ENCODE peak calls at places on chromosomes 4 and X, in eight cellular contexts. D, I, B, Y, P, T, G and N are unnamed samples.

GRCh38 chr4:146158036-146158745 is 17.3 kb upstream of the LSM6 start:
- DNase-seq in D (no peak), I (no peak), B (no peak), Y (no peak), P (no peak), T (no peak), G (no peak), N (no peak)

GRCh38 chr4:14837860-14838259 is 164.4 kb upstream of the CPEB2 start:
- DNase-seq in D (no peak), I (no peak), B (peak), Y (no peak), P (no peak), T (no peak), G (no peak), N (no peak)

GRCh38 chr4:184899261-184900134 is 73.7 kb upstream of the ACSL1 start:
- DNase-seq in D (peak), I (no peak), B (no peak), Y (no peak), P (no peak), T (peak), G (no peak), N (no peak)

GRCh38 chrX:19902110-19902509 is 14.7 kb upstream of the SH3KBP1 start:
- DNase-seq in D (no peak), I (peak), B (no peak), Y (no peak), P (no peak), T (peak), G (no peak), N (no peak)

GRCh38 chr4:79284893-79285292 is 41.0 kb downstream of the NAA11 start:
- DNase-seq in D (no peak), I (no peak), B (no peak), Y (no peak), P (no peak), T (peak), G (no peak), N (no peak)

GRCh38 chrX:56783450-56783831 is 54.4 kb downstream of the NBDY start:
- DNase-seq in D (peak), I (no peak), B (no peak), Y (peak), P (no peak), T (no peak), G (peak), N (peak)

GRCh38 chr4:75745721-75746199 is 21.4 kb downstream of the USO1 start:
- DNase-seq in D (no peak), I (no peak), B (no peak), Y (no peak), P (no peak), T (no peak), G (no peak), N (no peak)

GRCh38 chr4:93829531-93830089 is 1.1 kb downstream of the ATOH1 start:
- DNase-seq in D (no peak), I (no peak), B (no peak), Y (no peak), P (no peak), T (no peak), G (no peak), N (no peak)

GRCh38 chrX:152886716-152887115 is 11.2 kb upstream of the ZNF185 start:
- DNase-seq in D (no peak), I (no peak), B (no peak), Y (no peak), P (no peak), T (no peak), G (no peak), N (no peak)

GRCh38 chr4:11605597-11605996 is 176.9 kb upstream of the HS3ST1 start:
- DNase-seq in D (no peak), I (no peak), B (no peak), Y (no peak), P (no peak), T (peak), G (no peak), N (peak)

GRCh38 chr4:82217986-82218715 is 155.6 kb downstream of the HNRNPD start:
- DNase-seq in D (no peak), I (no peak), B (no peak), Y (no peak), P (no peak), T (peak), G (no peak), N (no peak)

GRCh38 chr4:109411964-109412363 is 21.7 kb upstream of the SEC24B start:
- DNase-seq in D (peak), I (peak), B (no peak), Y (no peak), P (no peak), T (peak), G (no peak), N (no peak)

GRCh38 chr4:89108068-89108467 is 3.3 kb upstream of the TIGD2 start:
- DNase-seq in D (no peak), I (no peak), B (no peak), Y (no peak), P (no peak), T (no peak), G (no peak), N (no peak)

GRCh38 chrX:116267511-116268040 is 97.0 kb downstream of the AGTR2 start:
- DNase-seq in D (no peak), I (no peak), B (no peak), Y (no peak), P (no peak), T (peak), G (no peak), N (no peak)

GRCh38 chr4:48127231-48127881 is 6.7 kb downstream of the TXK start:
- DNase-seq in D (no peak), I (no peak), B (no peak), Y (no peak), P (no peak), T (peak), G (no peak), N (no peak)

GRCh38 chrX:113868169-113868568 is 715.7 kb upstream of the HTR2C start:
- DNase-seq in D (no peak), I (no peak), B (peak), Y (no peak), P (no peak), T (peak), G (no peak), N (no peak)

GRCh38 chr4:96638132-96638531 is 798.2 kb downstream of the PDHA2 start:
- DNase-seq in D (no peak), I (no peak), B (no peak), Y (no peak), P (no peak), T (no peak), G (no peak), N (no peak)

GRCh38 chr4:131091896-131092295 is 1995.9 kb downstream of the C4orf33 start:
- DNase-seq in D (no peak), I (no peak), B (peak), Y (no peak), P (no peak), T (peak), G (no peak), N (no peak)

GRCh38 chrX:54043696-54044125 is 562 bp downstream of the PHF8 start:
- DNase-seq in D (peak), I (peak), B (peak), Y (peak), P (no peak), T (no peak), G (no peak), N (peak)

GRCh38 chrX:108699368-108699767 is 37.0 kb downstream of the IRS4 start:
- DNase-seq in D (no peak), I (no peak), B (peak), Y (no peak), P (no peak), T (peak), G (no peak), N (no peak)

GRCh38 chr4:86283341-86283740 is 76.5 kb downstream of the MAPK10 start:
- DNase-seq in D (no peak), I (no peak), B (no peak), Y (no peak), P (no peak), T (peak), G (no peak), N (no peak)

GRCh38 chr4:69875986-69876542 is 16.1 kb upstream of the SULT1E1 start:
- DNase-seq in D (no peak), I (no peak), B (no peak), Y (no peak), P (no peak), T (no peak), G (no peak), N (no peak)

GRCh38 chrX:43958529-43958928 is 14.7 kb downstream of the NDP start:
- DNase-seq in D (no peak), I (peak), B (peak), Y (no peak), P (no peak), T (peak), G (no peak), N (peak)

GRCh38 chrX:50813843-50814661 is at the start of gene SHROOM4:
- DNase-seq in D (peak), I (peak), B (peak), Y (no peak), P (no peak), T (peak), G (peak), N (no peak)

GRCh38 chrX:45956222-45956867 is 588.9 kb downstream of the ZNF674 start:
- DNase-seq in D (no peak), I (no peak), B (no peak), Y (no peak), P (no peak), T (no peak), G (no peak), N (no peak)

GRCh38 chrX:45954026-45954425 is 591.2 kb downstream of the ZNF674 start:
- DNase-seq in D (no peak), I (no peak), B (peak), Y (no peak), P (no peak), T (peak), G (no peak), N (no peak)

GRCh38 chrX:45959567-45959966 is 585.7 kb downstream of the ZNF674 start:
- DNase-seq in D (no peak), I (no peak), B (no peak), Y (no peak), P (no peak), T (no peak), G (no peak), N (no peak)
- H3K27ac ChIP-seq in D (no peak), I (no peak), B (no peak), Y (no peak), P (no peak), T (no peak), G (no peak), N (no peak)

DNA sequence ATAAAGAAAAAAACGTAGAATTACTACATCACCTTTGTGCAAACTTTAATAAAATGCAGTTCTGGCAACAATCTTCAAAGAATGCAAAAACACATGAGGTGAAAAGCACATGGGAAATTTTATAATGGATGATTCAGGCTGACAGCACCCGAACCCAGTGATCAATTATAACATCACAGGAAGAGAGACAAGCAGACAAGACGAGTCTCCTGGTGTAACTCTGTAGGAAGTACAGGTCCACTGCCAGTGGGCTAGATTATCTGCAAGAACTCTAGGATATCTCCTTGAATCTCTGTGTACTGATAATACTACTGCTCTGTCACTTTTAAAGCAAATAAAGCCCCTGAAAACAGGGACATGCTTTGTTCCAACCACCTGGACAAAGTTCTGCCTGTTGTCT is 58.9 kb upstream of the NXF3 start:
- DNase-seq in D (no peak), I (no peak), B (no peak), Y (no peak), P (no peak), T (no peak), G (no peak), N (no peak)
- H3K27ac ChIP-seq in D (no peak), I (no peak), B (peak), Y (no peak), P (no peak), T (no peak), G (no peak), N (no peak)

GRCh38 chr4:123835852-123836251 is 439.3 kb downstream of the SPRY1 start:
- DNase-seq in D (no peak), I (no peak), B (no peak), Y (no peak), P (no peak), T (no peak), G (no peak), N (no peak)

GRCh38 chr4:123833156-123833555 is 436.6 kb downstream of the SPRY1 start:
- DNase-seq in D (no peak), I (no peak), B (no peak), Y (no peak), P (no peak), T (no peak), G (no peak), N (no peak)

GRCh38 chr4:123836919-123837605 is 440.5 kb downstream of the SPRY1 start:
- DNase-seq in D (no peak), I (no peak), B (no peak), Y (no peak), P (no peak), T (no peak), G (no peak), N (no peak)

GRCh38 chr4:123830920-123831319 is 434.3 kb downstream of the SPRY1 start:
- DNase-seq in D (no peak), I (no peak), B (no peak), Y (no peak), P (no peak), T (no peak), G (no peak), N (no peak)

DNA sequence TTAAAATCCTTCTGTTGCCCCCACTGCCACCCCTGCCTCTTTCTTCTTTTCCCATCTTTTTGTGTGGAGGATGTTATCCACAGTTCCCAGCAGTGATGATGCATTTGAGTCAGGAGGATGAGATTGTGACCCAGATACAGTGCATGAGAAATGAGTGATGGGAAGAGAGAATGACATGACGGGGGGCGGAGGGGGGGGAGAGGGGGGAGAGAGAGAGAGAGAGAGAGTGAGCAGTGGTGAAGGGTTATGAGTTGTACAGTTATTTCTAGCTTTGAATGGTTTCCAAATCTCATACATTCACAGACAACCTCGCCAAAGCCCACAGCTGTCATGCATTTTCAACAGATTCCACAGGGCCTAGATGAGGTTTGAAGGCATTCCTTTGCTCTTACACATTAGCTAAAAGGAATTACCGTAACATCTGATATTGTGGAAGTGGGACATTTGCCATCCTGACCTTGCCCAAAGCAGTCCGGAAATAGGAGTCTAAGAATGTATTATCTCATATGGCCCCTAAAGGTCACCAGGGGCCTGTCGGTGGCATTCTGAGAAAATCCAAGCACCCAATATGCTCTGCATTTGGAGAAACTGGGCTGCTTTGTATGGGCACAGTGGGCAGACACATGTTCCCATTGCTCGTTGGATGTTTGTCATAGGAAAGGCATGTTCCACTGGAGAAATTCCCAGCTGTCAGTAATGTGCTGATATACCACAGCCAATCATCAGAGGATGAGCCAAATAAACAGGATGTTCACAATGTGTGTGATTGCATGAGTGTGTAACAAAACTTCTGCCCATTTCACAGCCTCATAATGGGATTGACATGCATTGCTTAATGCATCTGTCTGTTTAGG is 435.8 kb downstream of the SPRY1 start:
- DNase-seq in D (no peak), I (peak), B (peak), Y (no peak), P (no peak), T (peak), G (peak), N (no peak)
- H3K27ac ChIP-seq in D (no peak), I (peak), B (peak), Y (peak), P (no peak), T (peak), G (peak), N (no peak)

GRCh38 chr4:140156529-140157171 is 2.7 kb upstream of the MAML3 start:
- DNase-seq in D (no peak), I (no peak), B (no peak), Y (no peak), P (no peak), T (no peak), G (no peak), N (no peak)
- H3K27ac ChIP-seq in D (no peak), I (no peak), B (no peak), Y (no peak), P (no peak), T (no peak), G (no peak), N (no peak)

DNA sequence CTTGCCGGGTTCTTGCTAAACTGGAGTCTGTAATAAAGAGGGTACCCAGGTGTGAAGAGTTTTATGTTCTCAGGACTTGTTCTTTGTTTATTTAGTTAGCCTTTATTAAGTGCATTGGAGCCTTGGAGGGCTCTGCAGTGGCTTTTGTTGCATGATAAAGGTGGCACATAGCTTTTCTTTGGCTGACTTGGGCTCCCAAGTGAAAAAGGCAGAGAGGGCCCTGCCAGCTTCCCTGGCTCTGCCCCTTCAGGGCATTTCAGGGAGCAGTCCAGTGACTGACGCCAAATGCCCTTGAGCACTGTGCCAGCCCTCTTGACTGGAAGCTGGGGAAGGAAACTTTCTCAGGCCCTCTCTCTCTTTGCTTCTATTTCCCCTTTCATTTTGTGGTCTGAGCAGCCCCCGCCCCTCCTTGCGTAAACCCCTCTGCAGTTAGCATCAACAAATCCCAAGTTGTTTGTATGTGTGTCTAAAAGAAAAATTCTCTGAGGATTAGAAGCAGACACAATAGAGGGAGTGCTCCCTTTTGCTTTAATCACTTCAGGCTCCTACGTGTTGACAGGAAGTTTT is 152.2 kb downstream of the NHS start:
- DNase-seq in D (no peak), I (peak), B (peak), Y (no peak), P (no peak), T (peak), G (no peak), N (no peak)
- H3K27ac ChIP-seq in D (peak), I (peak), B (no peak), Y (no peak), P (no peak), T (no peak), G (peak), N (no peak)